ENCODE peak calls at places on chromosomes 4 and X, in four cellular contexts. One of them, this sample, is unnamed.

GRCh38 chr4:151687021-151687640 is 73.7 kb downstream of the GATB start:
- DNase-seq in stimulated activated naive CD4-positive, alpha-beta T cell: no peak
- DNase-seq in cardiac muscle cell: peak; percentile 38
- DNase-seq in neural crest cell: no peak
- DNase-seq in this sample: no peak

GRCh38 chrX:152936306-152936705 is 38.4 kb downstream of the ZNF185 start:
- DNase-seq in neural crest cell: no peak
- DNase-seq in stimulated activated naive CD4-positive, alpha-beta T cell: no peak
- DNase-seq in cardiac muscle cell: no peak
- DNase-seq in this sample: no peak

GRCh38 chr4:186936496-186937375 is 213.1 kb upstream of the FAT1 start:
- DNase-seq in stimulated activated naive CD4-positive, alpha-beta T cell: no peak
- DNase-seq in cardiac muscle cell: peak; percentile 87
- DNase-seq in neural crest cell: no peak
- DNase-seq in this sample: no peak

GRCh38 chrX:13622565-13622964 is 30.4 kb upstream of the TCEANC start:
- DNase-seq in cardiac muscle cell: peak; percentile 21
- DNase-seq in neural crest cell: no peak
- DNase-seq in stimulated activated naive CD4-positive, alpha-beta T cell: no peak
- DNase-seq in this sample: no peak

GRCh38 chrX:71637253-71637618 is 18.9 kb upstream of the CXCR3 start:
- DNase-seq in cardiac muscle cell: no peak
- DNase-seq in stimulated activated naive CD4-positive, alpha-beta T cell: no peak
- DNase-seq in neural crest cell: no peak
- DNase-seq in this sample: no peak

GRCh38 chr4:29307256-29307655 is 1412.9 kb upstream of the PCDH7 start:
- DNase-seq in neural crest cell: no peak
- DNase-seq in cardiac muscle cell: no peak
- DNase-seq in stimulated activated naive CD4-positive, alpha-beta T cell: no peak
- DNase-seq in this sample: no peak

GRCh38 chr4:128862608-128863313 is 53.3 kb downstream of the JADE1 start:
- DNase-seq in neural crest cell: no peak
- DNase-seq in stimulated activated naive CD4-positive, alpha-beta T cell: no peak
- DNase-seq in cardiac muscle cell: no peak
- DNase-seq in this sample: peak; percentile 26

GRCh38 chrX:14291626-14292025 is 237.7 kb upstream of the GLRA2 start:
- DNase-seq in stimulated activated naive CD4-positive, alpha-beta T cell: no peak
- DNase-seq in cardiac muscle cell: no peak
- DNase-seq in neural crest cell: no peak
- DNase-seq in this sample: no peak

GRCh38 chr4:157582141-157582540 is 361.6 kb downstream of the GRIA2 start:
- DNase-seq in stimulated activated naive CD4-positive, alpha-beta T cell: no peak
- DNase-seq in neural crest cell: no peak
- DNase-seq in cardiac muscle cell: no peak
- DNase-seq in this sample: no peak

GRCh38 chrX:101602077-101602476 is 15.7 kb downstream of the ARMCX6 start:
- DNase-seq in neural crest cell: no peak
- DNase-seq in cardiac muscle cell: peak; percentile 12
- DNase-seq in stimulated activated naive CD4-positive, alpha-beta T cell: no peak
- DNase-seq in this sample: no peak

GRCh38 chrX:98607739-98608138 is 1724.0 kb downstream of the RPA4 start:
- DNase-seq in neural crest cell: no peak
- DNase-seq in cardiac muscle cell: no peak
- DNase-seq in stimulated activated naive CD4-positive, alpha-beta T cell: no peak
- DNase-seq in this sample: no peak

GRCh38 chr4:20341121-20341758 is 89.5 kb downstream of the SLIT2 start:
- DNase-seq in neural crest cell: no peak
- DNase-seq in cardiac muscle cell: no peak
- DNase-seq in stimulated activated naive CD4-positive, alpha-beta T cell: no peak
- DNase-seq in this sample: no peak

GRCh38 chr4:137390141-137390540 is 142.2 kb downstream of the PCDH18 start:
- DNase-seq in stimulated activated naive CD4-positive, alpha-beta T cell: no peak
- DNase-seq in neural crest cell: no peak
- DNase-seq in cardiac muscle cell: peak; percentile 63
- DNase-seq in this sample: no peak

GRCh38 chr4:140099993-140100392 is 54.0 kb downstream of the MAML3 start:
- DNase-seq in stimulated activated naive CD4-positive, alpha-beta T cell: no peak
- DNase-seq in cardiac muscle cell: no peak
- DNase-seq in neural crest cell: no peak
- DNase-seq in this sample: peak; percentile 19

GRCh38 chr4:139403457-139403856 is 50.5 kb upstream of the RAB33B start:
- DNase-seq in neural crest cell: no peak
- DNase-seq in cardiac muscle cell: peak; percentile 12
- DNase-seq in stimulated activated naive CD4-positive, alpha-beta T cell: no peak
- DNase-seq in this sample: no peak

This sample was measured in endothelial cell.